ENCODE peak calls at places on chromosomes 6 and 20, in five cellular contexts. Z is heart left ventricle, D is lower lobe of right lung, U is body of pancreas, A is upper lobe of left lung. W is an unnamed sample.

GRCh38 chr6:110723017-110723416 is 92.3 kb downstream of the CDK19 start:
- ATAC-seq in U (no peak), D (no peak), A (no peak), Z (no peak), W (no peak)

GRCh38 chr20:57579331-57579897 is 18.5 kb downstream of the PCK1 start:
- ATAC-seq in D (no peak), Z (no peak), A (no peak), U (no peak), W (no peak)

GRCh38 chr20:535958-536357 is 7.6 kb downstream of the CSNK2A1 start:
- ATAC-seq in A (no peak), D (peak), U (peak), Z (no peak), W (no peak)

GRCh38 chr20:17614176-17614811 is 44.4 kb downstream of the DSTN start:
- ATAC-seq in Z (peak), U (peak), A (no peak), D (no peak), W (peak)

GRCh38 chr20:20130399-20130798 is 78.1 kb downstream of the CFAP61 start:
- ATAC-seq in A (no peak), U (no peak), D (no peak), Z (peak), W (no peak)

GRCh38 chr6:140436023-140436811 is 1061.8 kb upstream of the CITED2 start:
- ATAC-seq in D (peak), U (no peak), A (peak), Z (no peak), W (no peak)

GRCh38 chr20:44576297-44576696 is 6.1 kb upstream of the PKIG start:
- ATAC-seq in D (peak), A (peak), Z (no peak), U (no peak), W (no peak)

GRCh38 chr6:45710304-45710821 is 305.3 kb downstream of the CLIC5 start:
- ATAC-seq in U (no peak), Z (no peak), D (peak), A (no peak), W (no peak)

GRCh38 chr20:47054506-47054905 is 159.9 kb downstream of the EYA2 start:
- ATAC-seq in D (no peak), A (no peak), Z (no peak), U (no peak), W (no peak)

GRCh38 chr20:9279905-9280304 is 211.0 kb downstream of the PLCB4 start:
- ATAC-seq in A (no peak), Z (peak), D (no peak), U (peak), W (peak)

GRCh38 chr6:16168858-16169257 is 40.0 kb downstream of the MYLIP start:
- ATAC-seq in A (no peak), D (no peak), Z (no peak), U (no peak), W (no peak)

GRCh38 chr6:30747300-30747687 is 2.9 kb upstream of the IER3 start:
- ATAC-seq in D (no peak), U (no peak), Z (no peak), A (no peak), W (no peak)
- H3K27ac ChIP-seq in D (no peak), U (peak), Z (no peak), A (peak), W (no peak)

GRCh38 chr6:31905041-31905440 is 3.2 kb upstream of the ZBTB12 start:
- ATAC-seq in D (no peak), A (no peak), Z (no peak), U (no peak), W (no peak)

GRCh38 chr6:31906122-31906521 is 4.2 kb upstream of the ZBTB12 start:
- ATAC-seq in D (no peak), U (no peak), A (no peak), Z (no peak), W (no peak)

GRCh38 chr6:31901953-31902643 is at the start of gene ZBTB12:
- ATAC-seq in D (peak), A (peak), Z (peak), U (peak), W (peak)

GRCh38 chr6:31901415-31901952 is 402 bp downstream of the ZBTB12 start:
- ATAC-seq in Z (peak), U (peak), A (no peak), D (peak), W (peak)

GRCh38 chr6:31903957-31904356 is 2.1 kb upstream of the ZBTB12 start:
- ATAC-seq in Z (no peak), D (no peak), A (no peak), U (no peak), W (no peak)
- H3K27ac ChIP-seq in Z (no peak), D (no peak), A (no peak), U (no peak), W (peak)

GRCh38 chr6:52566201-52566600 is 10.7 kb downstream of the TRAM2 start:
- ATAC-seq in A (no peak), U (no peak), D (no peak), Z (no peak), W (no peak)

GRCh38 chr6:52568320-52568719 is 8.5 kb downstream of the TRAM2 start:
- ATAC-seq in Z (peak), U (no peak), D (no peak), A (no peak), W (no peak)

GRCh38 chr6:52570291-52570700 is 6.6 kb downstream of the TRAM2 start:
- ATAC-seq in Z (peak), D (peak), U (no peak), A (peak), W (peak)

GRCh38 chr6:52564856-52565255 is 12.0 kb downstream of the TRAM2 start:
- ATAC-seq in D (no peak), Z (no peak), U (no peak), A (no peak), W (no peak)

GRCh38 chr6:52566853-52567279 is 10.0 kb downstream of the TRAM2 start:
- ATAC-seq in D (peak), A (no peak), Z (peak), U (peak), W (peak)
- H3K27ac ChIP-seq in D (peak), A (no peak), Z (peak), U (no peak), W (peak)

GRCh38 chr6:85642774-85643529 is at the start of gene SYNCRIP:
- ATAC-seq in A (peak), D (peak), U (peak), Z (peak), W (peak)

GRCh38 chr6:85641522-85641915 is 1.2 kb downstream of the SYNCRIP start:
- ATAC-seq in A (no peak), U (no peak), Z (no peak), D (no peak), W (no peak)

GRCh38 chr6:85643530-85644373 is 1.1 kb upstream of the SYNCRIP start:
- ATAC-seq in U (peak), A (peak), Z (peak), D (peak), W (peak)

GRCh38 chr6:85641916-85642773 is 541 bp downstream of the SYNCRIP start:
- ATAC-seq in D (peak), Z (peak), U (peak), A (peak), W (no peak)

GRCh38 chr6:85640806-85641205 is 1.9 kb downstream of the SYNCRIP start:
- ATAC-seq in Z (no peak), A (no peak), U (no peak), D (no peak), W (no peak)
- H3K27ac ChIP-seq in Z (no peak), A (no peak), U (no peak), D (no peak), W (no peak)

GRCh38 chr20:37775200-37775599 is 81.4 kb downstream of the CTNNBL1 start:
- ATAC-seq in D (no peak), A (no peak), Z (no peak), U (no peak), W (no peak)
- H3K27ac ChIP-seq in D (no peak), A (no peak), Z (no peak), U (no peak), W (no peak)